ENCODE peak calls at places on chromosomes 2 and 18, in eight cellular contexts. C is naive thymus-derived CD4-positive, alpha-beta T cell; R is memory B cell; A is stimulated activated effector memory CD8-positive, alpha-beta T cell treated with anti-CD3 and anti-CD28 coated beads, Interleukin-12 subunit alpha, Interleukin-12 subunit beta, amount 100 ng/mL, for 72 hours; B is fibroblast of pulmonary artery; K is effector CD8-positive, alpha-beta T cell; V is GM23248; T is T-cell. N is an unnamed sample.

GRCh38 chr2:179268277-179268935 is 3.8 kb upstream of the SESTD1 start:
- DNase-seq in C (no peak), R (no peak), A (no peak), B (peak), K (no peak), V (peak), T (no peak), N (no peak)

GRCh38 chr2:47193607-47194006 is 38.5 kb upstream of the STPG4 start:
- DNase-seq in C (no peak), R (no peak), A (no peak), B (no peak), K (no peak), V (no peak), T (no peak), N (no peak)

GRCh38 chr2:231704017-231704416 is 4.3 kb upstream of the PTMA start:
- DNase-seq in C (no peak), R (no peak), A (no peak), B (no peak), K (no peak), V (no peak), T (no peak), N (no peak)

GRCh38 chr18:8264861-8265411 is 344.3 kb upstream of the RAB12 start:
- DNase-seq in C (no peak), R (no peak), A (no peak), B (peak), K (no peak), V (no peak), T (no peak), N (no peak)

GRCh38 chr2:86065512-86065911 is 40.2 kb downstream of the POLR1A start:
- DNase-seq in C (no peak), R (no peak), A (no peak), B (no peak), K (no peak), V (peak), T (no peak), N (no peak)

GRCh38 chr2:88131201-88131998 is 3.5 kb upstream of the FABP1 start:
- DNase-seq in C (no peak), R (no peak), A (no peak), B (no peak), K (no peak), V (no peak), T (no peak), N (no peak)

GRCh38 chr18:3037423-3037915 is 24.5 kb upstream of the LPIN2 start:
- DNase-seq in C (no peak), R (no peak), A (no peak), B (peak), K (no peak), V (peak), T (no peak), N (no peak)

GRCh38 chr2:74628538-74629105 is 19.5 kb downstream of the M1AP start:
- DNase-seq in C (no peak), R (no peak), A (no peak), B (no peak), K (no peak), V (no peak), T (no peak), N (no peak)

GRCh38 chr18:42480521-42480920 is 525.5 kb downstream of the PIK3C3 start:
- DNase-seq in C (no peak), R (no peak), A (no peak), B (no peak), K (no peak), V (no peak), T (no peak), N (no peak)

GRCh38 chr2:200578778-200579177 is 7.0 kb upstream of the AOX1 start:
- DNase-seq in C (peak), R (no peak), A (no peak), B (peak), K (no peak), V (peak), T (no peak), N (no peak)

GRCh38 chr2:42835577-42836371 is 43.4 kb upstream of the HAAO start:
- DNase-seq in C (no peak), R (no peak), A (no peak), B (peak), K (no peak), V (peak), T (no peak), N (no peak)

GRCh38 chr2:14632133-14632936 is at the start of gene LRATD1:
- DNase-seq in C (no peak), R (no peak), A (no peak), B (peak), K (no peak), V (peak), T (no peak), N (no peak)

GRCh38 chr2:120245520-120245835 is 7.2 kb upstream of the RALB start:
- DNase-seq in C (no peak), R (no peak), A (no peak), B (no peak), K (no peak), V (no peak), T (no peak), N (no peak)

GRCh38 chr2:161048317-161048716 is 111.9 kb upstream of the TANK start:
- DNase-seq in C (no peak), R (no peak), A (no peak), B (no peak), K (no peak), V (no peak), T (no peak), N (no peak)

N was measured in T-helper 2 cell.